ENCODE peak calls at places on chromosomes 2 and 18, in seven cellular contexts. H is ovary, R is GM20000, T is Calu3, X is RWPE1, O is bronchial epithelial cell, K is epithelial cell of esophagus. V is an unnamed sample.

GRCh38 chr18:8044004-8044403 is 476.9 kb downstream of the PTPRM start:
- DNase-seq in H (no peak), R (no peak), T (no peak), X (no peak), O (no peak), K (no peak), V (no peak)

GRCh38 chr2:221501210-221501882 is 70.8 kb downstream of the EPHA4 start:
- DNase-seq in H (no peak), R (no peak), T (no peak), X (no peak), O (peak), K (peak), V (no peak)

GRCh38 chr18:54220406-54220805 is 4.1 kb downstream of the MBD2 start:
- DNase-seq in H (no peak), R (no peak), T (no peak), X (no peak), O (no peak), K (no peak), V (no peak)

GRCh38 chr2:27735263-27735904 is 36.1 kb upstream of the MRPL33 start:
- DNase-seq in H (peak), R (no peak), T (peak), X (peak), O (peak), K (peak), V (no peak)

GRCh38 chr2:40415391-40415790 is 36.5 kb downstream of the SLC8A1 start:
- DNase-seq in H (no peak), R (no peak), T (no peak), X (no peak), O (no peak), K (no peak), V (no peak)

GRCh38 chr2:8630676-8631464 is 51.0 kb upstream of the ID2 start:
- DNase-seq in H (no peak), R (no peak), T (no peak), X (no peak), O (no peak), K (no peak), V (no peak)

GRCh38 chr18:46379323-46379950 is 275.3 kb downstream of the HAUS1 start:
- DNase-seq in H (no peak), R (no peak), T (no peak), X (no peak), O (no peak), K (no peak), V (no peak)

GRCh38 chr2:84713441-84713840 is 167.4 kb downstream of the TRABD2A start:
- DNase-seq in H (no peak), R (no peak), T (no peak), X (no peak), O (no peak), K (no peak), V (no peak)

GRCh38 chr2:191394043-191394442 is 148.8 kb downstream of the MYO1B start:
- DNase-seq in H (no peak), R (no peak), T (no peak), X (no peak), O (no peak), K (no peak), V (no peak)

GRCh38 chr2:222319576-222320440 is 21.0 kb upstream of the PAX3 start:
- DNase-seq in H (no peak), R (peak), T (peak), X (no peak), O (no peak), K (peak), V (no peak)

GRCh38 chr2:143264851-143265250 is 135.6 kb downstream of the ARHGAP15 start:
- DNase-seq in H (no peak), R (no peak), T (no peak), X (no peak), O (peak), K (peak), V (no peak)

GRCh38 chr2:144356402-144356801 is 163.5 kb downstream of the ZEB2 start:
- DNase-seq in H (no peak), R (no peak), T (no peak), X (no peak), O (no peak), K (no peak), V (no peak)

GRCh38 chr2:173419506-173419905 is 64.8 kb downstream of the CDCA7 start:
- DNase-seq in H (no peak), R (no peak), T (no peak), X (peak), O (peak), K (peak), V (no peak)

GRCh38 chr2:43623052-43623451 is 14.0 kb upstream of the PLEKHH2 start:
- DNase-seq in H (peak), R (no peak), T (no peak), X (no peak), O (no peak), K (no peak), V (no peak)

GRCh38 chr2:84776011-84776410 is 104.9 kb downstream of the TRABD2A start:
- DNase-seq in H (no peak), R (no peak), T (no peak), X (no peak), O (peak), K (peak), V (no peak)

GRCh38 chr2:26846334-26846863 is 1.5 kb upstream of the DPYSL5 start:
- DNase-seq in H (peak), R (peak), T (peak), X (peak), O (peak), K (peak), V (no peak)

GRCh38 chr2:241860184-241861078 is 1.7 kb upstream of the PDCD1 start:
- DNase-seq in H (peak), R (no peak), T (no peak), X (no peak), O (no peak), K (no peak), V (peak)

GRCh38 chr2:226984461-226985226 is 148.8 kb downstream of the RHBDD1 start:
- DNase-seq in H (no peak), R (peak), T (no peak), X (no peak), O (no peak), K (no peak), V (no peak)

GRCh38 chr2:184312970-184313369 is 285.4 kb upstream of the ZNF804A start:
- DNase-seq in H (no peak), R (no peak), T (no peak), X (no peak), O (no peak), K (no peak), V (no peak)

GRCh38 chr18:25953111-25953510 is 137.3 kb downstream of the SS18 start:
- DNase-seq in H (no peak), R (no peak), T (no peak), X (no peak), O (no peak), K (peak), V (no peak)

GRCh38 chr18:10351221-10351795 is 103.1 kb upstream of the APCDD1 start:
- DNase-seq in H (no peak), R (no peak), T (no peak), X (no peak), O (no peak), K (no peak), V (no peak)

GRCh38 chr2:239968717-239969116 is 56.4 kb downstream of the NDUFA10 start:
- DNase-seq in H (no peak), R (no peak), T (no peak), X (no peak), O (no peak), K (no peak), V (no peak)

GRCh38 chr2:170221317-170222288 is 43.7 kb downstream of the MYO3B start:
- DNase-seq in H (no peak), R (no peak), T (no peak), X (peak), O (peak), K (peak), V (no peak)

GRCh38 chr2:218474527-218474926 is 55.6 kb downstream of the VIL1 start:
- DNase-seq in H (no peak), R (no peak), T (no peak), X (no peak), O (no peak), K (peak), V (no peak)

GRCh38 chr18:61992285-61992684 is 99.5 kb upstream of the RNF152 start:
- DNase-seq in H (no peak), R (no peak), T (peak), X (peak), O (peak), K (peak), V (no peak)

GRCh38 chr18:74476154-74476553 is 19.0 kb upstream of the DIPK1C start:
- DNase-seq in H (no peak), R (no peak), T (no peak), X (no peak), O (no peak), K (no peak), V (no peak)
- TF ChIP-seq CTCF in H (no peak), R (no peak), T (peak), X (no peak), O (peak), K (peak), V (peak)

DNA sequence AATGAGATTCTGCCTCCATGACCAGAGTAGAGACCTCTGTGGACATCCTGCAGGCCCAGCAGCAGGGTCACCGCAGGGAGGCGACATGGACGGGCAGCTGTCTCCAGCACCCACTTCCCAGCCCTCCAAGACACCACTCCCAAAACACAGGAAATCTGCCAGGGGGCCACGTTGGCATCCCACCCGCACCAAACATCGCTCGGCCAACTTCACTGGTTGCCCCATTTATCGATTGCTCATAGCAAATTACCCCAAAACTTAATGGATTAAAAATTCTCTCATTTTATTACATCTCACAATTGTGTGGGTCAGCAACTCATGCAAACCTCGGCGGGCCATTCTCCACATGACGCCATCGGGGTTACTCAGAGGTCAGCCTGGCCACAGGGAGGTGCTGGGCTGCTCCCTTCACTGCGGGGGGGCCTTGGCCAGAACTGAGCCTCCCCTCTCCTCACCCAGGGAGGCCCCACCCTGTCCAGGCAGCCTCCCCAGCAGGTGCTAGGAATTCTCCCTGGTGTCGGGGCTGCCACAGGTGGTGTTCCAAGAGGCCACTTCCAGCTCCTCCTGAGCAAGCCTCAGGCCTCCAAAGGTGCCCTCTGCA is 420.7 kb upstream of the MYT1L start:
- DNase-seq in H (no peak), R (no peak), T (no peak), X (no peak), O (no peak), K (no peak), V (no peak)
- TF ChIP-seq CTCF in H (no peak), R (no peak), T (no peak), X (no peak), O (no peak), K (no peak), V (no peak)

DNA sequence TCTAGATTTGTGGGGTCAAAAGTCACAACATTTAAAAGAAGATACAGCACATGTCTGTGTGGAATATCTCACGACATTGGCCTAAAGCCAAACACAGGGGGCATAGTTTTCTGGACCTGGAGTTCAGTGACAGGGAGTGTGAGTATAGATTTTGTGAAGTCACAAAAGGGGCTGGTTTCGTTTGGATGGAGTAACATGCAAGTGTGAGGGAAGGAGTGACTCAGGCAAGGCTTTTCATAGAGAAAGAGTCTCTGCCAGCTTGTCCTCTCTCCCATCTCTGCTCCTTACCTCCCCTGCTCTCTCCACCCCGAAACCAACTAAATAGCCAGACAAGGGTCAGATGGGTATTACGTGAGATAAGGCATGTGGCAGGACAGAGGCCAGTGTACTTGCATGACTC is 3.7 kb upstream of the EPAS1 start:
- DNase-seq in H (no peak), R (no peak), T (no peak), X (no peak), O (no peak), K (no peak), V (no peak)
- TF ChIP-seq CTCF in H (no peak), R (no peak), T (no peak), X (no peak), O (no peak), K (no peak), V (no peak)

GRCh38 chr18:11654736-11655604 is 34.1 kb upstream of the GNAL start:
- DNase-seq in H (peak), R (peak), T (peak), X (peak), O (peak), K (peak), V (no peak)

GRCh38 chr18:11657152-11657551 is 31.9 kb upstream of the GNAL start:
- DNase-seq in H (no peak), R (no peak), T (no peak), X (no peak), O (no peak), K (no peak), V (no peak)

GRCh38 chr18:11653521-11653920 is 35.5 kb upstream of the GNAL start:
- DNase-seq in H (no peak), R (no peak), T (no peak), X (no peak), O (no peak), K (no peak), V (no peak)

GRCh38 chr18:11657554-11657953 is 31.5 kb upstream of the GNAL start:
- DNase-seq in H (no peak), R (no peak), T (no peak), X (no peak), O (no peak), K (no peak), V (no peak)

GRCh38 chr18:11655605-11655932 is 33.5 kb upstream of the GNAL start:
- DNase-seq in H (no peak), R (no peak), T (no peak), X (no peak), O (no peak), K (no peak), V (no peak)
- TF ChIP-seq CTCF in H (no peak), R (no peak), T (no peak), X (no peak), O (no peak), K (no peak), V (peak)

GRCh38 chr2:61135510-61135909 is 26.5 kb upstream of the C2orf74 start:
- DNase-seq in H (peak), R (no peak), T (no peak), X (peak), O (peak), K (peak), V (no peak)
- TF ChIP-seq CTCF in H (no peak), R (no peak), T (no peak), X (peak), O (peak), K (peak), V (no peak)

DNA sequence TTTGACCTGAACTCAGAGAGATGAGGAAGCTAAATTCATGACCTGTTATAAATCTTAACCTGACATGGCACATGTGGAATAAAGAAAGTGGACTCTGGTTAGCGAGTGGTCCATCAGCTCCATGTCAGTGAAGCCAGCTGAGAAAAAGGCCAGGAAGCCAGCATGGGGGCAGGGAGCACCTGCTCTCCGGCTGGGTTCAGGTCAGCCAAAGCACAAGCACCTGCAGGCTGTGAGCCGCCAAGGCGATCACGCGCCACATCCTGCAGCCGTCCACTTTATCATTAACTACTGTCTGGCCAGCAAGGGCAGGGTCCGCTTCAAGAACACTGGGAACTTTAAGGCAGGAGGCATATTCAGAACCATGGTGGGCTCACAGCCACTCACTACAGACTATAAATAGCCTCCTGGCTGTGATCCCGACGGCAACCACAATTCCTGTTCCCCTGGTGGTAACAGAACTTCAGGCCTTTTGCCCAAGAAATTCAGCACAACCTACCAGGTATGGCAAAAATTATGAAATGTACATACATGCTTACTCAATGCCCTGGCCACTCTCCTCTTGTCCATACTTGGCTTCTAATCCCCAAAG is 35.5 kb downstream of the ACVR1 start:
- DNase-seq in H (peak), R (no peak), T (peak), X (no peak), O (no peak), K (no peak), V (no peak)
- TF ChIP-seq CTCF in H (no peak), R (no peak), T (no peak), X (no peak), O (no peak), K (no peak), V (no peak)

GRCh38 chr2:25606892-25607291 is 66.5 kb downstream of the DTNB start:
- DNase-seq in H (no peak), R (no peak), T (no peak), X (peak), O (peak), K (peak), V (no peak)
- TF ChIP-seq CTCF in H (peak), R (peak), T (peak), X (peak), O (peak), K (peak), V (peak)

DNA sequence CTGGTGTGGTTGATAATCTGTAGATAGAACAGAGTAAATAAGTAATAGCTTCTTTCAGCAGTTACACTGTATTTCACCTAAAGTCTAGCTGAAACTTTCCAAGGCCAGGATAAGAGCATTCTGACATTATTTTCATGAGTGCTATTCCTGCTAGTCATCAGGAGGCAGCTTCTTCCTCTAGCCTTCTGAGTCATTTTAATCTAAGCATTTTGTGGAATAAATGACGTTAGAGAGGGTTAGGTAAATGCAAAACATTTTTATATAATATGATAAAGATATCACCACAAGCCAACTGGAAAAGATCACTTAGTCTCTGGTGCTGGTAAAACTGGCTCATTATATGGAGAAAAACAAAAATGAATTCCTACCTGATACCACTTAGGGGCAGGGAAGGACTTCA is 138.5 kb downstream of the MEP1B start:
- DNase-seq in H (no peak), R (no peak), T (no peak), X (no peak), O (peak), K (peak), V (no peak)
- TF ChIP-seq CTCF in H (no peak), R (no peak), T (no peak), X (no peak), O (no peak), K (no peak), V (no peak)

GRCh38 chr2:2845796-2846315 is 514.8 kb upstream of the MYT1L start:
- DNase-seq in H (no peak), R (no peak), T (no peak), X (no peak), O (no peak), K (peak), V (no peak)

GRCh38 chr2:2846379-2847130 is 515.5 kb upstream of the MYT1L start:
- DNase-seq in H (peak), R (no peak), T (no peak), X (peak), O (peak), K (peak), V (no peak)

GRCh38 chr2:2845267-2845666 is 514.2 kb upstream of the MYT1L start:
- DNase-seq in H (no peak), R (no peak), T (no peak), X (no peak), O (peak), K (peak), V (no peak)

GRCh38 chr2:2842466-2842865 is 511.4 kb upstream of the MYT1L start:
- DNase-seq in H (no peak), R (no peak), T (no peak), X (no peak), O (no peak), K (no peak), V (no peak)

GRCh38 chr2:2843969-2844548 is 513.0 kb upstream of the MYT1L start:
- DNase-seq in H (no peak), R (peak), T (no peak), X (no peak), O (no peak), K (no peak), V (no peak)
- TF ChIP-seq CTCF in H (no peak), R (peak), T (no peak), X (no peak), O (no peak), K (no peak), V (no peak)

GRCh38 chr2:44668336-44668735 is 273.2 kb upstream of the SIX3 start:
- DNase-seq in H (no peak), R (peak), T (no peak), X (no peak), O (peak), K (no peak), V (no peak)
- TF ChIP-seq CTCF in H (no peak), R (peak), T (no peak), X (no peak), O (no peak), K (no peak), V (no peak)